ENCODE peak calls at places on chromosome 22, in six cellular contexts. U is Calu3, K is thoracic aorta, T is BJ, X is tibial nerve, G is IMR-90. L is an unnamed sample.

GRCh38 chr22:30557243-30557642 is 10.7 kb upstream of the SEC14L6 start:
- DNase-seq in U (no peak), K (no peak), T (no peak), X (no peak), G (no peak), L (no peak)

GRCh38 chr22:36383110-36383581 is 4.6 kb downstream of the MYH9 start:
- DNase-seq in U (peak; percentile 50), K (no peak), T (no peak), X (no peak), G (peak; percentile 94), L (no peak)

GRCh38 chr22:48953103-48953720 is 874.5 kb downstream of the BRD1 start:
- DNase-seq in U (no peak), K (no peak), T (no peak), X (no peak), G (no peak), L (no peak)

GRCh38 chr22:33163815-33164214 is 105.6 kb upstream of the SYN3 start:
- DNase-seq in U (no peak), K (no peak), T (no peak), X (no peak), G (no peak), L (no peak)

GRCh38 chr22:48089601-48090331 is 1327.3 kb downstream of the TBC1D22A start:
- DNase-seq in U (no peak), K (no peak), T (no peak), X (peak; percentile 53), G (no peak), L (no peak)

GRCh38 chr22:44151661-44152060 is 29.1 kb upstream of the PARVG start:
- DNase-seq in U (no peak), K (no peak), T (peak; percentile 34), X (no peak), G (peak; percentile 78), L (no peak)

GRCh38 chr22:28773461-28773867 is 969 bp downstream of the CCDC117 start:
- DNase-seq in U (no peak), K (no peak), T (peak; percentile 41), X (no peak), G (peak; percentile 69), L (no peak)

GRCh38 chr22:30253205-30253852 is 6.8 kb upstream of the LIF start:
- DNase-seq in U (peak; percentile 95), K (no peak), T (no peak), X (peak; percentile 52), G (peak; percentile 83), L (no peak)

GRCh38 chr22:50088096-50088495 is 1.7 kb upstream of the MOV10L1 start:
- DNase-seq in U (no peak), K (no peak), T (no peak), X (no peak), G (no peak), L (no peak)

GRCh38 chr22:50215297-50216049 is 14.7 kb downstream of the SELENOO start:
- DNase-seq in U (no peak), K (no peak), T (no peak), X (no peak), G (no peak), L (no peak)

GRCh38 chr22:22687638-22688500 is 43.5 kb downstream of the GGTLC2 start:
- DNase-seq in U (peak; percentile 47), K (no peak), T (no peak), X (peak; percentile 75), G (peak; percentile 65), L (peak; percentile 20)

GRCh38 chr22:38941488-38941987 is 15.9 kb upstream of the APOBEC3A start:
- DNase-seq in U (no peak), K (no peak), T (no peak), X (peak; percentile 20), G (no peak), L (no peak)

GRCh38 chr22:44427506-44428470 is 70.2 kb downstream of the RTL6 start:
- DNase-seq in U (no peak), K (no peak), T (no peak), X (no peak), G (no peak), L (no peak)

GRCh38 chr22:32473388-32473952 is 1.1 kb upstream of the FBXO7 start:
- DNase-seq in U (peak; percentile 63), K (no peak), T (no peak), X (peak; percentile 13), G (peak; percentile 70), L (no peak)

GRCh38 chr22:36505998-36506635 is 723 bp downstream of the FOXRED2 start:
- DNase-seq in U (no peak), K (no peak), T (no peak), X (no peak), G (no peak), L (no peak)

GRCh38 chr22:39703890-39704658 is 133.5 kb downstream of the CACNA1I start:
- DNase-seq in U (no peak), K (no peak), T (no peak), X (no peak), G (peak; percentile 23), L (no peak)

GRCh38 chr22:31753005-31753633 is 700 bp upstream of the DEPDC5 start:
- DNase-seq in U (peak; percentile 26), K (no peak), T (no peak), X (peak; percentile 9), G (no peak), L (peak; percentile 61)

GRCh38 chr22:31272522-31273446 is 19.5 kb downstream of the PIK3IP1 start:
- DNase-seq in U (peak; percentile 62), K (no peak), T (no peak), X (peak; percentile 78), G (peak; percentile 67), L (peak; percentile 30)

GRCh38 chr22:17443413-17444203 is 74.3 kb downstream of the CECR2 start:
- DNase-seq in U (no peak), K (no peak), T (no peak), X (no peak), G (no peak), L (no peak)

GRCh38 chr22:49052023-49052538 is 775.6 kb downstream of the BRD1 start:
- DNase-seq in U (no peak), K (no peak), T (no peak), X (no peak), G (no peak), L (no peak)

GRCh38 chr22:47072642-47072967 is 310.2 kb downstream of the TBC1D22A start:
- DNase-seq in U (no peak), K (no peak), T (no peak), X (no peak), G (no peak), L (no peak)

GRCh38 chr22:30881361-30882180 is 87.0 kb downstream of the MORC2 start:
- DNase-seq in U (no peak), K (no peak), T (no peak), X (no peak), G (no peak), L (peak; percentile 37)

GRCh38 chr22:27801197-27801615 is 350 bp downstream of the MN1 start:
- DNase-seq in U (peak; percentile 51), K (no peak), T (no peak), X (no peak), G (peak; percentile 41), L (peak; percentile 35)

GRCh38 chr22:28351585-28351984 is 328.1 kb downstream of the TTC28 start:
- DNase-seq in U (no peak), K (no peak), T (no peak), X (no peak), G (no peak), L (no peak)

GRCh38 chr22:26416670-26417270 is 12.3 kb upstream of the ASPHD2 start:
- DNase-seq in U (peak; percentile 17), K (no peak), T (peak; percentile 48), X (peak; percentile 11), G (peak; percentile 73), L (no peak)
- TF ChIP-seq CTCF in U (no peak), K (no peak), T (no peak), X (no peak), G (no peak), L (no peak)

DNA sequence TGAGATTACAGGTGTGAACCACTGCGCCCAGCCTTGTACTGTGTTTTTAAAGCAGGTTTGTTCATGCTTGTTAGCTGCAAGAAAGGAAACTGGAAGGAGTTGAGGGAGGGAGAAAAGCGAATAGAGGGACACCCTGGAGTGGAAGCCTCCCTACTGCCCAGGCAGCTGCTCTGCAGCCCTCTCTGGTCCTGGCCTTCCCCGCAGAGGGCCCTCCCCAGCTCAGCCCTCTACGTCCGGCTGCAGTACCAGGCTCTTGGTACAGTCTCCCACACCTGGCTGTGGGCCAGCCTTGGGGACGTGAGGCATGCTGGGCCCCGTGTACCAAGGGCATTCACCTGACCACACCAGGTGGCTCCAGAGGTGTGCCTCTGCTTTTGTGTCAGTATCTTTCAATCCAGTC is 70.8 kb downstream of the MED15 start:
- DNase-seq in U (no peak), K (no peak), T (no peak), X (no peak), G (no peak), L (no peak)
- TF ChIP-seq CTCF in U (no peak), K (no peak), T (no peak), X (no peak), G (no peak), L (no peak)

GRCh38 chr22:25208743-25209505 is 9.3 kb downstream of the CRYBB3 start:
- DNase-seq in U (no peak), K (no peak), T (no peak), X (no peak), G (no peak), L (no peak)

GRCh38 chr22:25213221-25213620 is 6.2 kb upstream of the CRYBB2 start:
- DNase-seq in U (no peak), K (no peak), T (no peak), X (no peak), G (no peak), L (no peak)

GRCh38 chr22:25210831-25211230 is 8.6 kb upstream of the CRYBB2 start:
- DNase-seq in U (no peak), K (no peak), T (no peak), X (no peak), G (no peak), L (no peak)

GRCh38 chr22:25216230-25216629 is 3.2 kb upstream of the CRYBB2 start:
- DNase-seq in U (no peak), K (no peak), T (no peak), X (no peak), G (no peak), L (no peak)

GRCh38 chr22:25212337-25212736 is 7.1 kb upstream of the CRYBB2 start:
- DNase-seq in U (no peak), K (no peak), T (no peak), X (no peak), G (no peak), L (no peak)
- TF ChIP-seq CTCF in U (no peak), K (no peak), T (no peak), X (no peak), G (no peak), L (no peak)

DNA sequence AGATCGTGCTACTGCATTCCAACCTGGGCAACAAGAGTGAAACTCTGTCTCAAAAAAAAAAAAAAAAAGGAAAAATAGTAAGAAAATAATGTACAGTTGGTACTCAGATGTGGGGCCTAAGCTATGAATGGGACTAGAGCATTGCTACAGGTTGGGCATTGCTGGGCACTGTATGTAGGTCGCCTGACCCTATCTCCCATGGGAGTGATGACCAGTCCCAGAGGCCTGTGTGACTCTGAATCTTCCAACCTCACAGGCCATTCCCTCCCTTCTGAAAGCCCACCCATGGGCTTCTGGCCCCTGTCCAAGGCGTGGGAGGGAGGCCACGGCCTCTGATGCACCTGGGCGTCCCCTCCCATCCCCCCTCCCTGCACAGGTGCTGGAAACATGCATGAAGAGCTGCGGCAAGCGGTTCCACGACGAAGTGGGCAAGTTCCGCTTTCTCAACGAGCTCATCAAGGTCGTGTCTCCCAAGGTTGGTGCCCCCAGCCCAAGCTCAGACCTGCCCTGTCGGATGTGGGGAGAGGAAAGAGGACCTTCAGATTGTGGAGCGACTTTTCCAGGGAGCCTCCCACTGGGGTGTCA is 9.5 kb downstream of the GGA1 start:
- DNase-seq in U (no peak), K (no peak), T (no peak), X (no peak), G (no peak), L (no peak)
- TF ChIP-seq CTCF in U (no peak), K (no peak), T (no peak), X (no peak), G (no peak), L (no peak)